ENCODE peak calls at places on chromosomes 1 and 21, in seven cellular contexts. One of them, this sample, is unnamed.

GRCh38 chr1:157156058-157156541 is 17.9 kb upstream of the ETV3 start:
- DNase-seq in SW 1271: peak
- DNase-seq in NCI-H1105: peak
- DNase-seq in H4: peak
- DNase-seq in substantia nigra: peak
- DNase-seq in OCI-M1: peak
- DNase-seq in activated gamma-delta T cell treated with Interleukin-2 at 50 U/mL for 16 hours: peak
- DNase-seq in this sample: peak

GRCh38 chr1:225875044-225875822 is 6.9 kb downstream of the TMEM63A start:
- DNase-seq in substantia nigra: no peak
- DNase-seq in H4: no peak
- DNase-seq in OCI-M1: no peak
- DNase-seq in NCI-H1105: no peak
- DNase-seq in activated gamma-delta T cell treated with Interleukin-2 at 50 U/mL for 16 hours: no peak
- DNase-seq in SW 1271: no peak
- DNase-seq in this sample: no peak

GRCh38 chr1:204480515-204480914 is 14.1 kb downstream of the PIK3C2B start:
- DNase-seq in SW 1271: no peak
- DNase-seq in OCI-M1: no peak
- DNase-seq in NCI-H1105: no peak
- DNase-seq in substantia nigra: no peak
- DNase-seq in H4: no peak
- DNase-seq in activated gamma-delta T cell treated with Interleukin-2 at 50 U/mL for 16 hours: no peak
- DNase-seq in this sample: no peak

GRCh38 chr21:18608226-18608625 is 204.6 kb upstream of the TMPRSS15 start:
- DNase-seq in H4: no peak
- DNase-seq in activated gamma-delta T cell treated with Interleukin-2 at 50 U/mL for 16 hours: no peak
- DNase-seq in NCI-H1105: peak
- DNase-seq in substantia nigra: no peak
- DNase-seq in OCI-M1: no peak
- DNase-seq in SW 1271: no peak
- DNase-seq in this sample: no peak

GRCh38 chr1:229769006-229769405 is 143.0 kb downstream of the URB2 start:
- DNase-seq in substantia nigra: no peak
- DNase-seq in H4: no peak
- DNase-seq in SW 1271: no peak
- DNase-seq in OCI-M1: no peak
- DNase-seq in activated gamma-delta T cell treated with Interleukin-2 at 50 U/mL for 16 hours: no peak
- DNase-seq in NCI-H1105: no peak
- DNase-seq in this sample: no peak

GRCh38 chr1:29520571-29521437 is 284.5 kb downstream of the PTPRU start:
- DNase-seq in activated gamma-delta T cell treated with Interleukin-2 at 50 U/mL for 16 hours: no peak
- DNase-seq in SW 1271: no peak
- DNase-seq in OCI-M1: no peak
- DNase-seq in NCI-H1105: no peak
- DNase-seq in H4: no peak
- DNase-seq in substantia nigra: no peak
- DNase-seq in this sample: no peak

GRCh38 chr1:159940006-159940620 is 5.3 kb downstream of the IGSF9 start:
- DNase-seq in activated gamma-delta T cell treated with Interleukin-2 at 50 U/mL for 16 hours: no peak
- DNase-seq in OCI-M1: no peak
- DNase-seq in SW 1271: no peak
- DNase-seq in NCI-H1105: no peak
- DNase-seq in H4: no peak
- DNase-seq in substantia nigra: no peak
- DNase-seq in this sample: no peak

GRCh38 chr1:204648576-204648975 is 37.0 kb downstream of the LRRN2 start:
- DNase-seq in activated gamma-delta T cell treated with Interleukin-2 at 50 U/mL for 16 hours: no peak
- DNase-seq in substantia nigra: no peak
- DNase-seq in NCI-H1105: no peak
- DNase-seq in H4: no peak
- DNase-seq in OCI-M1: no peak
- DNase-seq in SW 1271: no peak
- DNase-seq in this sample: no peak

GRCh38 chr1:207818971-207819451 is 67.2 kb downstream of the CD46 start:
- DNase-seq in activated gamma-delta T cell treated with Interleukin-2 at 50 U/mL for 16 hours: no peak
- DNase-seq in SW 1271: no peak
- DNase-seq in substantia nigra: no peak
- DNase-seq in H4: no peak
- DNase-seq in OCI-M1: no peak
- DNase-seq in NCI-H1105: no peak
- DNase-seq in this sample: no peak

GRCh38 chr1:56788588-56788987 is 30.6 kb downstream of the FYB2 start:
- DNase-seq in OCI-M1: peak
- DNase-seq in SW 1271: no peak
- DNase-seq in NCI-H1105: peak
- DNase-seq in activated gamma-delta T cell treated with Interleukin-2 at 50 U/mL for 16 hours: no peak
- DNase-seq in substantia nigra: no peak
- DNase-seq in H4: peak
- DNase-seq in this sample: no peak

GRCh38 chr1:186620951-186621350 is 59.3 kb downstream of the PTGS2 start:
- DNase-seq in OCI-M1: peak
- DNase-seq in NCI-H1105: no peak
- DNase-seq in H4: peak
- DNase-seq in SW 1271: no peak
- DNase-seq in substantia nigra: no peak
- DNase-seq in activated gamma-delta T cell treated with Interleukin-2 at 50 U/mL for 16 hours: no peak
- DNase-seq in this sample: no peak

GRCh38 chr1:162973381-162973795 is 95.8 kb upstream of the RGS4 start:
- DNase-seq in H4: no peak
- DNase-seq in activated gamma-delta T cell treated with Interleukin-2 at 50 U/mL for 16 hours: no peak
- DNase-seq in SW 1271: no peak
- DNase-seq in OCI-M1: no peak
- DNase-seq in substantia nigra: no peak
- DNase-seq in NCI-H1105: no peak
- DNase-seq in this sample: no peak

GRCh38 chr1:238789916-238790667 is 596.3 kb upstream of the CHRM3 start:
- DNase-seq in substantia nigra: no peak
- DNase-seq in SW 1271: no peak
- DNase-seq in activated gamma-delta T cell treated with Interleukin-2 at 50 U/mL for 16 hours: no peak
- DNase-seq in NCI-H1105: no peak
- DNase-seq in OCI-M1: peak
- DNase-seq in H4: no peak
- DNase-seq in this sample: no peak

GRCh38 chr1:10665930-10666850 is 130.3 kb downstream of the CASZ1 start:
- DNase-seq in SW 1271: no peak
- DNase-seq in H4: no peak
- DNase-seq in substantia nigra: peak
- DNase-seq in activated gamma-delta T cell treated with Interleukin-2 at 50 U/mL for 16 hours: no peak
- DNase-seq in OCI-M1: no peak
- DNase-seq in NCI-H1105: no peak
- DNase-seq in this sample: no peak

GRCh38 chr1:18005238-18005637 is 102.4 kb upstream of the IGSF21 start:
- DNase-seq in activated gamma-delta T cell treated with Interleukin-2 at 50 U/mL for 16 hours: no peak
- DNase-seq in SW 1271: no peak
- DNase-seq in NCI-H1105: no peak
- DNase-seq in OCI-M1: no peak
- DNase-seq in substantia nigra: no peak
- DNase-seq in H4: no peak
- DNase-seq in this sample: no peak

GRCh38 chr1:75053207-75053606 is 81.0 kb upstream of the LHX8 start:
- DNase-seq in NCI-H1105: no peak
- DNase-seq in substantia nigra: no peak
- DNase-seq in OCI-M1: peak
- DNase-seq in SW 1271: no peak
- DNase-seq in activated gamma-delta T cell treated with Interleukin-2 at 50 U/mL for 16 hours: no peak
- DNase-seq in H4: peak
- DNase-seq in this sample: no peak

GRCh38 chr1:93537924-93538323 is 90.0 kb downstream of the FNBP1L start:
- DNase-seq in activated gamma-delta T cell treated with Interleukin-2 at 50 U/mL for 16 hours: no peak
- DNase-seq in substantia nigra: no peak
- DNase-seq in NCI-H1105: no peak
- DNase-seq in SW 1271: no peak
- DNase-seq in OCI-M1: no peak
- DNase-seq in H4: no peak
- DNase-seq in this sample: no peak

GRCh38 chr1:63322248-63322943 is at the start of gene FOXD3:
- DNase-seq in SW 1271: peak
- DNase-seq in substantia nigra: no peak
- DNase-seq in OCI-M1: no peak
- DNase-seq in activated gamma-delta T cell treated with Interleukin-2 at 50 U/mL for 16 hours: no peak
- DNase-seq in NCI-H1105: peak
- DNase-seq in H4: peak
- DNase-seq in this sample: no peak

GRCh38 chr1:17119076-17119743 is at the start of gene PADI2:
- DNase-seq in activated gamma-delta T cell treated with Interleukin-2 at 50 U/mL for 16 hours: no peak
- DNase-seq in SW 1271: peak
- DNase-seq in NCI-H1105: peak
- DNase-seq in OCI-M1: peak
- DNase-seq in substantia nigra: peak
- DNase-seq in H4: no peak
- DNase-seq in this sample: no peak

GRCh38 chr1:170518185-170518834 is 13.7 kb upstream of the GORAB start:
- DNase-seq in H4: no peak
- DNase-seq in SW 1271: no peak
- DNase-seq in NCI-H1105: no peak
- DNase-seq in OCI-M1: no peak
- DNase-seq in substantia nigra: no peak
- DNase-seq in activated gamma-delta T cell treated with Interleukin-2 at 50 U/mL for 16 hours: no peak
- DNase-seq in this sample: no peak

GRCh38 chr1:159867322-159868064 is 5.0 kb upstream of the VSIG8 start:
- DNase-seq in OCI-M1: no peak
- DNase-seq in substantia nigra: no peak
- DNase-seq in NCI-H1105: peak
- DNase-seq in activated gamma-delta T cell treated with Interleukin-2 at 50 U/mL for 16 hours: no peak
- DNase-seq in H4: no peak
- DNase-seq in SW 1271: no peak
- DNase-seq in this sample: no peak

GRCh38 chr1:66132324-66132723 is 339.6 kb downstream of the PDE4B start:
- DNase-seq in activated gamma-delta T cell treated with Interleukin-2 at 50 U/mL for 16 hours: no peak
- DNase-seq in H4: no peak
- DNase-seq in OCI-M1: no peak
- DNase-seq in NCI-H1105: no peak
- DNase-seq in SW 1271: no peak
- DNase-seq in substantia nigra: no peak
- DNase-seq in this sample: no peak

GRCh38 chr1:224980181-224980580 is 50.7 kb downstream of the DNAH14 start:
- DNase-seq in NCI-H1105: no peak
- DNase-seq in activated gamma-delta T cell treated with Interleukin-2 at 50 U/mL for 16 hours: no peak
- DNase-seq in H4: no peak
- DNase-seq in OCI-M1: no peak
- DNase-seq in SW 1271: no peak
- DNase-seq in substantia nigra: no peak
- DNase-seq in this sample: no peak

GRCh38 chr1:201759194-201759814 is 69.7 kb upstream of the IPO9 start:
- DNase-seq in activated gamma-delta T cell treated with Interleukin-2 at 50 U/mL for 16 hours: no peak
- DNase-seq in NCI-H1105: no peak
- DNase-seq in OCI-M1: no peak
- DNase-seq in H4: no peak
- DNase-seq in substantia nigra: no peak
- DNase-seq in SW 1271: no peak
- DNase-seq in this sample: no peak

GRCh38 chr1:45001011-45001481 is 10.1 kb downstream of the HECTD3 start:
- DNase-seq in SW 1271: no peak
- DNase-seq in H4: no peak
- DNase-seq in substantia nigra: no peak
- DNase-seq in NCI-H1105: no peak
- DNase-seq in OCI-M1: no peak
- DNase-seq in activated gamma-delta T cell treated with Interleukin-2 at 50 U/mL for 16 hours: no peak
- DNase-seq in this sample: no peak

GRCh38 chr1:8232036-8232757 is 85.7 kb upstream of the SLC45A1 start:
- DNase-seq in activated gamma-delta T cell treated with Interleukin-2 at 50 U/mL for 16 hours: no peak
- DNase-seq in H4: no peak
- DNase-seq in NCI-H1105: no peak
- DNase-seq in substantia nigra: no peak
- DNase-seq in SW 1271: no peak
- DNase-seq in OCI-M1: peak
- DNase-seq in this sample: no peak

GRCh38 chr1:15418811-15419515 is 9.3 kb downstream of the EFHD2 start:
- DNase-seq in H4: no peak
- DNase-seq in SW 1271: no peak
- DNase-seq in substantia nigra: no peak
- DNase-seq in OCI-M1: no peak
- DNase-seq in NCI-H1105: no peak
- DNase-seq in activated gamma-delta T cell treated with Interleukin-2 at 50 U/mL for 16 hours: no peak
- DNase-seq in this sample: no peak

GRCh38 chr1:59765036-59765730 is 49.6 kb upstream of the HOOK1 start:
- DNase-seq in SW 1271: no peak
- DNase-seq in substantia nigra: no peak
- DNase-seq in H4: no peak
- DNase-seq in OCI-M1: no peak
- DNase-seq in activated gamma-delta T cell treated with Interleukin-2 at 50 U/mL for 16 hours: no peak
- DNase-seq in NCI-H1105: peak
- DNase-seq in this sample: no peak

GRCh38 chr1:247713753-247714152 is 2.7 kb downstream of the OR6F1 start:
- DNase-seq in OCI-M1: no peak
- DNase-seq in H4: no peak
- DNase-seq in SW 1271: no peak
- DNase-seq in NCI-H1105: no peak
- DNase-seq in substantia nigra: no peak
- DNase-seq in activated gamma-delta T cell treated with Interleukin-2 at 50 U/mL for 16 hours: no peak
- DNase-seq in this sample: no peak

GRCh38 chr1:52294580-52294979 is 71.4 kb downstream of the CC2D1B start:
- DNase-seq in NCI-H1105: no peak
- DNase-seq in SW 1271: no peak
- DNase-seq in OCI-M1: no peak
- DNase-seq in substantia nigra: no peak
- DNase-seq in activated gamma-delta T cell treated with Interleukin-2 at 50 U/mL for 16 hours: no peak
- DNase-seq in H4: no peak
- DNase-seq in this sample: no peak

GRCh38 chr1:33633019-33633801 is 160.8 kb downstream of the ZSCAN20 start:
- DNase-seq in SW 1271: peak
- DNase-seq in substantia nigra: peak
- DNase-seq in OCI-M1: peak
- DNase-seq in H4: peak
- DNase-seq in activated gamma-delta T cell treated with Interleukin-2 at 50 U/mL for 16 hours: peak
- DNase-seq in NCI-H1105: peak
- DNase-seq in this sample: peak

GRCh38 chr1:214328770-214329455 is 48.0 kb downstream of the SMYD2 start:
- DNase-seq in SW 1271: peak
- DNase-seq in OCI-M1: peak
- DNase-seq in H4: peak
- DNase-seq in activated gamma-delta T cell treated with Interleukin-2 at 50 U/mL for 16 hours: peak
- DNase-seq in NCI-H1105: peak
- DNase-seq in substantia nigra: peak
- DNase-seq in this sample: peak

GRCh38 chr1:230254265-230254664 is 171.9 kb downstream of the PGBD5 start:
- DNase-seq in substantia nigra: no peak
- DNase-seq in OCI-M1: no peak
- DNase-seq in NCI-H1105: no peak
- DNase-seq in activated gamma-delta T cell treated with Interleukin-2 at 50 U/mL for 16 hours: no peak
- DNase-seq in H4: no peak
- DNase-seq in SW 1271: no peak
- DNase-seq in this sample: no peak

GRCh38 chr1:110120960-110121561 is 8.8 kb downstream of the UBL4B start:
- DNase-seq in H4: no peak
- DNase-seq in SW 1271: no peak
- DNase-seq in OCI-M1: no peak
- DNase-seq in substantia nigra: no peak
- DNase-seq in NCI-H1105: no peak
- DNase-seq in activated gamma-delta T cell treated with Interleukin-2 at 50 U/mL for 16 hours: no peak
- DNase-seq in this sample: no peak

GRCh38 chr1:36702963-36703362 is 220.2 kb upstream of the CSF3R start:
- DNase-seq in NCI-H1105: no peak
- DNase-seq in activated gamma-delta T cell treated with Interleukin-2 at 50 U/mL for 16 hours: no peak
- DNase-seq in H4: no peak
- DNase-seq in SW 1271: no peak
- DNase-seq in OCI-M1: no peak
- DNase-seq in substantia nigra: no peak
- DNase-seq in this sample: no peak

GRCh38 chr1:40338745-40339419 is 21.8 kb upstream of the COL9A2 start:
- DNase-seq in activated gamma-delta T cell treated with Interleukin-2 at 50 U/mL for 16 hours: peak
- DNase-seq in NCI-H1105: peak
- DNase-seq in substantia nigra: peak
- DNase-seq in H4: peak
- DNase-seq in OCI-M1: peak
- DNase-seq in SW 1271: peak
- DNase-seq in this sample: peak

GRCh38 chr1:118404024-118404423 is 219.0 kb upstream of the SPAG17 start:
- DNase-seq in H4: no peak
- DNase-seq in NCI-H1105: no peak
- DNase-seq in OCI-M1: no peak
- DNase-seq in substantia nigra: no peak
- DNase-seq in SW 1271: no peak
- DNase-seq in activated gamma-delta T cell treated with Interleukin-2 at 50 U/mL for 16 hours: no peak
- DNase-seq in this sample: no peak

GRCh38 chr1:241276391-241276790 is 80.6 kb downstream of the RGS7 start:
- DNase-seq in SW 1271: no peak
- DNase-seq in substantia nigra: no peak
- DNase-seq in NCI-H1105: no peak
- DNase-seq in H4: no peak
- DNase-seq in OCI-M1: no peak
- DNase-seq in activated gamma-delta T cell treated with Interleukin-2 at 50 U/mL for 16 hours: no peak
- DNase-seq in this sample: no peak

This sample was measured in effector CD8-positive, alpha-beta T cell.